ENCODE peak calls at places on chromosomes 2 and 18, in eight cellular contexts. One of them, this sample, is unnamed.

GRCh38 chr2:84458436-84459027 is 548 bp downstream of the SUCLG1 start:
- DNase-seq in esophagus squamous epithelium: no peak
- DNase-seq in effector CD4-positive, alpha-beta T cell: peak
- DNase-seq in T1000: no peak
- DNase-seq in GM10248: peak
- DNase-seq in mesothelial cell of epicardium: no peak
- DNase-seq in stimulated activated naive CD4-positive, alpha-beta T cell: no peak
- DNase-seq in endodermal cell: no peak
- DNase-seq in this sample: no peak

GRCh38 chr2:42331569-42332284 is 29.3 kb downstream of the COX7A2L start:
- DNase-seq in esophagus squamous epithelium: no peak
- DNase-seq in effector CD4-positive, alpha-beta T cell: no peak
- DNase-seq in T1000: no peak
- DNase-seq in GM10248: no peak
- DNase-seq in mesothelial cell of epicardium: no peak
- DNase-seq in stimulated activated naive CD4-positive, alpha-beta T cell: no peak
- DNase-seq in endodermal cell: no peak
- DNase-seq in this sample: no peak

GRCh38 chr2:46368416-46368815 is 71.2 kb downstream of the EPAS1 start:
- DNase-seq in esophagus squamous epithelium: no peak
- DNase-seq in effector CD4-positive, alpha-beta T cell: no peak
- DNase-seq in T1000: no peak
- DNase-seq in GM10248: no peak
- DNase-seq in mesothelial cell of epicardium: no peak
- DNase-seq in stimulated activated naive CD4-positive, alpha-beta T cell: no peak
- DNase-seq in endodermal cell: no peak
- DNase-seq in this sample: no peak

GRCh38 chr2:1843646-1844045 is 99.3 kb upstream of the PXDN start:
- DNase-seq in esophagus squamous epithelium: no peak
- DNase-seq in effector CD4-positive, alpha-beta T cell: no peak
- DNase-seq in T1000: no peak
- DNase-seq in GM10248: no peak
- DNase-seq in mesothelial cell of epicardium: no peak
- DNase-seq in stimulated activated naive CD4-positive, alpha-beta T cell: no peak
- DNase-seq in endodermal cell: no peak
- DNase-seq in this sample: no peak

GRCh38 chr2:118786691-118787090 is 60.8 kb downstream of the EN1 start:
- DNase-seq in esophagus squamous epithelium: no peak
- DNase-seq in effector CD4-positive, alpha-beta T cell: no peak
- DNase-seq in T1000: no peak
- DNase-seq in GM10248: no peak
- DNase-seq in mesothelial cell of epicardium: no peak
- DNase-seq in stimulated activated naive CD4-positive, alpha-beta T cell: no peak
- DNase-seq in endodermal cell: peak
- DNase-seq in this sample: no peak

GRCh38 chr2:222451270-222451674 is 26.9 kb downstream of the SGPP2 start:
- DNase-seq in esophagus squamous epithelium: no peak
- DNase-seq in effector CD4-positive, alpha-beta T cell: no peak
- DNase-seq in T1000: no peak
- DNase-seq in GM10248: peak
- DNase-seq in mesothelial cell of epicardium: no peak
- DNase-seq in stimulated activated naive CD4-positive, alpha-beta T cell: no peak
- DNase-seq in endodermal cell: no peak
- DNase-seq in this sample: no peak

GRCh38 chr2:120528693-120529076 is 182.7 kb downstream of the INHBB start:
- DNase-seq in esophagus squamous epithelium: no peak
- DNase-seq in effector CD4-positive, alpha-beta T cell: no peak
- DNase-seq in T1000: no peak
- DNase-seq in GM10248: no peak
- DNase-seq in mesothelial cell of epicardium: no peak
- DNase-seq in stimulated activated naive CD4-positive, alpha-beta T cell: no peak
- DNase-seq in endodermal cell: no peak
- DNase-seq in this sample: no peak

GRCh38 chr18:8478166-8478967 is 130.9 kb upstream of the RAB12 start:
- DNase-seq in esophagus squamous epithelium: no peak
- DNase-seq in effector CD4-positive, alpha-beta T cell: peak
- DNase-seq in T1000: no peak
- DNase-seq in GM10248: peak
- DNase-seq in mesothelial cell of epicardium: peak
- DNase-seq in stimulated activated naive CD4-positive, alpha-beta T cell: peak
- DNase-seq in endodermal cell: peak
- DNase-seq in this sample: peak

GRCh38 chr2:11750422-11750821 is 4.0 kb downstream of the LPIN1 start:
- DNase-seq in esophagus squamous epithelium: no peak
- DNase-seq in effector CD4-positive, alpha-beta T cell: peak
- DNase-seq in T1000: no peak
- DNase-seq in GM10248: peak
- DNase-seq in mesothelial cell of epicardium: no peak
- DNase-seq in stimulated activated naive CD4-positive, alpha-beta T cell: peak
- DNase-seq in endodermal cell: no peak
- DNase-seq in this sample: no peak

GRCh38 chr18:79964330-79965118 is at the start of gene HSBP1L1:
- DNase-seq in esophagus squamous epithelium: no peak
- DNase-seq in effector CD4-positive, alpha-beta T cell: peak
- DNase-seq in T1000: peak
- DNase-seq in GM10248: peak
- DNase-seq in mesothelial cell of epicardium: peak
- DNase-seq in stimulated activated naive CD4-positive, alpha-beta T cell: peak
- DNase-seq in endodermal cell: peak
- DNase-seq in this sample: peak

GRCh38 chr18:59783138-59783537 is 85.9 kb upstream of the CCBE1 start:
- DNase-seq in esophagus squamous epithelium: no peak
- DNase-seq in effector CD4-positive, alpha-beta T cell: no peak
- DNase-seq in T1000: no peak
- DNase-seq in GM10248: peak
- DNase-seq in mesothelial cell of epicardium: no peak
- DNase-seq in stimulated activated naive CD4-positive, alpha-beta T cell: no peak
- DNase-seq in endodermal cell: peak
- DNase-seq in this sample: peak

GRCh38 chr18:77905449-77906055 is 655.9 kb downstream of the GALR1 start:
- DNase-seq in esophagus squamous epithelium: no peak
- DNase-seq in effector CD4-positive, alpha-beta T cell: no peak
- DNase-seq in T1000: no peak
- DNase-seq in GM10248: no peak
- DNase-seq in mesothelial cell of epicardium: no peak
- DNase-seq in stimulated activated naive CD4-positive, alpha-beta T cell: no peak
- DNase-seq in endodermal cell: no peak
- DNase-seq in this sample: no peak

GRCh38 chr18:22841840-22842239 is 91.3 kb upstream of the RBBP8 start:
- DNase-seq in esophagus squamous epithelium: no peak
- DNase-seq in effector CD4-positive, alpha-beta T cell: no peak
- DNase-seq in T1000: no peak
- DNase-seq in GM10248: no peak
- DNase-seq in mesothelial cell of epicardium: no peak
- DNase-seq in stimulated activated naive CD4-positive, alpha-beta T cell: no peak
- DNase-seq in endodermal cell: no peak
- DNase-seq in this sample: no peak

GRCh38 chr2:215751911-215752272 is 261.5 kb downstream of the MREG start:
- DNase-seq in esophagus squamous epithelium: no peak
- DNase-seq in effector CD4-positive, alpha-beta T cell: no peak
- DNase-seq in T1000: no peak
- DNase-seq in GM10248: no peak
- DNase-seq in mesothelial cell of epicardium: no peak
- DNase-seq in stimulated activated naive CD4-positive, alpha-beta T cell: no peak
- DNase-seq in endodermal cell: no peak
- DNase-seq in this sample: no peak

GRCh38 chr2:127431408-127432023 is 13.3 kb downstream of the PROC start:
- DNase-seq in esophagus squamous epithelium: no peak
- DNase-seq in effector CD4-positive, alpha-beta T cell: no peak
- DNase-seq in T1000: no peak
- DNase-seq in GM10248: no peak
- DNase-seq in mesothelial cell of epicardium: peak
- DNase-seq in stimulated activated naive CD4-positive, alpha-beta T cell: no peak
- DNase-seq in endodermal cell: no peak
- DNase-seq in this sample: no peak

GRCh38 chr18:7532942-7533341 is 34.2 kb upstream of the PTPRM start:
- DNase-seq in esophagus squamous epithelium: no peak
- DNase-seq in effector CD4-positive, alpha-beta T cell: no peak
- DNase-seq in T1000: no peak
- DNase-seq in GM10248: no peak
- DNase-seq in mesothelial cell of epicardium: no peak
- DNase-seq in stimulated activated naive CD4-positive, alpha-beta T cell: no peak
- DNase-seq in endodermal cell: no peak
- DNase-seq in this sample: no peak

GRCh38 chr2:167237478-167237877 is 349.2 kb downstream of the XIRP2 start:
- DNase-seq in esophagus squamous epithelium: no peak
- DNase-seq in effector CD4-positive, alpha-beta T cell: no peak
- DNase-seq in T1000: no peak
- DNase-seq in GM10248: no peak
- DNase-seq in mesothelial cell of epicardium: no peak
- DNase-seq in stimulated activated naive CD4-positive, alpha-beta T cell: no peak
- DNase-seq in endodermal cell: no peak
- DNase-seq in this sample: peak

GRCh38 chr18:36321636-36322407 is 24.3 kb downstream of the FHOD3 start:
- DNase-seq in esophagus squamous epithelium: no peak
- DNase-seq in effector CD4-positive, alpha-beta T cell: no peak
- DNase-seq in T1000: peak
- DNase-seq in GM10248: no peak
- DNase-seq in mesothelial cell of epicardium: no peak
- DNase-seq in stimulated activated naive CD4-positive, alpha-beta T cell: no peak
- DNase-seq in endodermal cell: peak
- DNase-seq in this sample: no peak

GRCh38 chr2:226649871-226650660 is 149.6 kb downstream of the IRS1 start:
- DNase-seq in esophagus squamous epithelium: peak
- DNase-seq in effector CD4-positive, alpha-beta T cell: peak
- DNase-seq in T1000: peak
- DNase-seq in GM10248: no peak
- DNase-seq in mesothelial cell of epicardium: no peak
- DNase-seq in stimulated activated naive CD4-positive, alpha-beta T cell: peak
- DNase-seq in endodermal cell: peak
- DNase-seq in this sample: peak